ENCODE peak calls at places on chromosomes 1 and 21, in ten cellular contexts. D, S, X, U, G, Q, N, M, V and L are unnamed samples.

GRCh38 chr1:101166583-101167120 is 70.2 kb upstream of the S1PR1 start:
- DNase-seq in D (no peak), S (no peak), X (no peak), U (no peak), G (no peak), Q (no peak), N (no peak), M (no peak), V (no peak), L (no peak)

GRCh38 chr21:20877976-20878375 is 120.2 kb upstream of the NCAM2 start:
- DNase-seq in D (no peak), S (no peak), X (no peak), U (no peak), G (no peak), Q (no peak), N (no peak), M (no peak), V (no peak), L (no peak)

GRCh38 chr1:219265026-219265515 is 91.4 kb downstream of the LYPLAL1 start:
- DNase-seq in D (peak), S (no peak), X (no peak), U (no peak), G (no peak), Q (no peak), N (no peak), M (no peak), V (no peak), L (no peak)

GRCh38 chr1:226901421-226901820 is 31.0 kb downstream of the PSEN2 start:
- DNase-seq in D (no peak), S (no peak), X (no peak), U (no peak), G (no peak), Q (no peak), N (no peak), M (no peak), V (no peak), L (no peak)

GRCh38 chr1:32100359-32100758 is 7.5 kb upstream of the KPNA6 start:
- DNase-seq in D (peak), S (no peak), X (no peak), U (no peak), G (no peak), Q (no peak), N (no peak), M (no peak), V (no peak), L (no peak)

GRCh38 chr21:30164796-30165195 is 1.8 kb downstream of the CLDN17 start:
- DNase-seq in D (no peak), S (no peak), X (no peak), U (no peak), G (no peak), Q (no peak), N (no peak), M (no peak), V (no peak), L (no peak)

GRCh38 chr1:245609354-245609753 is 454.6 kb downstream of the KIF26B start:
- DNase-seq in D (no peak), S (no peak), X (no peak), U (no peak), G (no peak), Q (no peak), N (no peak), M (no peak), V (no peak), L (no peak)

GRCh38 chr1:14602131-14602530 is 3.6 kb downstream of the KAZN start:
- DNase-seq in D (peak), S (no peak), X (peak), U (no peak), G (peak), Q (no peak), N (no peak), M (peak), V (no peak), L (no peak)

GRCh38 chr1:97467445-97467844 is 453.4 kb downstream of the DPYD start:
- DNase-seq in D (no peak), S (no peak), X (no peak), U (no peak), G (no peak), Q (no peak), N (no peak), M (no peak), V (no peak), L (no peak)

GRCh38 chr21:32411366-32412161 is 942 bp upstream of the EVA1C start:
- DNase-seq in D (peak), S (peak), X (no peak), U (peak), G (peak), Q (peak), N (peak), M (peak), V (peak), L (no peak)

GRCh38 chr1:39826583-39826982 is 37.9 kb upstream of the BMP8B start:
- DNase-seq in D (no peak), S (no peak), X (no peak), U (no peak), G (no peak), Q (no peak), N (no peak), M (no peak), V (no peak), L (no peak)

GRCh38 chr21:29022141-29022540 is 2.3 kb upstream of the USP16 start:
- DNase-seq in D (no peak), S (no peak), X (no peak), U (no peak), G (no peak), Q (no peak), N (no peak), M (no peak), V (no peak), L (no peak)